ENCODE peak calls at places on chromosomes 11 and 22, in four cellular contexts. D is brain microvascular endothelial cell, H is cardiac fibroblast, J is kidney. O is an unnamed sample.
A peak's percentile ranks its signal among the peaks of the same experiment; 100 is the strongest.

GRCh38 chr11:17477361-17477760 is 716 bp upstream of the ABCC8 start:
- DNase-seq in D (no peak), H (no peak), J (no peak), O (no peak)

GRCh38 chr22:41230399-41230785 is 10.3 kb downstream of the CHADL start:
- DNase-seq in D (no peak), H (no peak), J (no peak), O (no peak)

GRCh38 chr11:35354644-35355043 is 64.7 kb downstream of the SLC1A2 start:
- DNase-seq in D (peak; percentile 72), H (no peak), J (no peak), O (no peak)

GRCh38 chr22:43743131-43743530 is 69.0 kb downstream of the EFCAB6 start:
- DNase-seq in D (no peak), H (no peak), J (no peak), O (no peak)

GRCh38 chr11:46489668-46490560 is 98.3 kb upstream of the CHRM4 start:
- DNase-seq in D (peak; percentile 55), H (peak; percentile 69), J (no peak), O (peak; percentile 83)

GRCh38 chr11:20172721-20173447 is 12.6 kb upstream of the DBX1 start:
- DNase-seq in D (no peak), H (no peak), J (no peak), O (no peak)

GRCh38 chr11:120674537-120674936 is 163.0 kb downstream of the GRIK4 start:
- DNase-seq in D (no peak), H (peak; percentile 60), J (no peak), O (peak; percentile 60)

GRCh38 chr11:129215506-129216245 is 23.6 kb upstream of the ARHGAP32 start:
- DNase-seq in D (no peak), H (no peak), J (no peak), O (no peak)

GRCh38 chr11:66999555-66999954 is 23.4 kb upstream of the SYT12 start:
- DNase-seq in D (no peak), H (no peak), J (no peak), O (no peak)

GRCh38 chr11:16605971-16606783 is 132.3 kb upstream of the C11orf58 start:
- DNase-seq in D (peak; percentile 92), H (peak; percentile 91), J (peak; percentile 92), O (peak; percentile 90)

GRCh38 chr11:5737091-5737490 is 843 bp downstream of the OR56B1 start:
- DNase-seq in D (peak; percentile 69), H (peak; percentile 46), J (no peak), O (peak; percentile 47)

GRCh38 chr11:114172871-114173444 is 113.4 kb downstream of the ZBTB16 start:
- DNase-seq in D (no peak), H (no peak), J (no peak), O (no peak)

GRCh38 chr22:47773635-47774034 is 1011.2 kb downstream of the TBC1D22A start:
- DNase-seq in D (no peak), H (no peak), J (no peak), O (no peak)

GRCh38 chr11:15867886-15868285 is 488.5 kb downstream of the SOX6 start:
- DNase-seq in D (no peak), H (no peak), J (no peak), O (no peak)

GRCh38 chr22:42808516-42808915 is 48.6 kb downstream of the ARFGAP3 start:
- DNase-seq in D (no peak), H (no peak), J (no peak), O (no peak)

GRCh38 chr11:66619080-66619554 is 2.7 kb downstream of the RBM14 start:
- DNase-seq in D (peak; percentile 60), H (peak; percentile 88), J (no peak), O (peak; percentile 85)

GRCh38 chr11:66015094-66015881 is 3.5 kb downstream of the CST6 start:
- DNase-seq in D (no peak), H (peak; percentile 72), J (peak; percentile 81), O (no peak)

GRCh38 chr11:41316726-41317125 is 142.7 kb downstream of the LRRC4C start:
- DNase-seq in D (peak; percentile 49), H (no peak), J (no peak), O (peak; percentile 72)

GRCh38 chr22:41816241-41816640 is 15.8 kb downstream of the CCDC134 start:
- DNase-seq in D (no peak), H (no peak), J (no peak), O (no peak)

GRCh38 chr11:59207988-59208432 is 4.7 kb downstream of the MPEG1 start:
- DNase-seq in D (peak; percentile 83), H (peak; percentile 81), J (no peak), O (peak; percentile 86)

GRCh38 chr11:21988477-21988876 is 204.4 kb upstream of the ANO5 start:
- DNase-seq in D (no peak), H (no peak), J (no peak), O (peak; percentile 1)

GRCh38 chr11:1906623-1907423 is 12.7 kb upstream of the TNNT3 start:
- DNase-seq in D (no peak), H (no peak), J (no peak), O (no peak)

GRCh38 chr11:96145163-96145585 is 197.8 kb downstream of the MAML2 start:
- DNase-seq in D (no peak), H (peak; percentile 54), J (no peak), O (peak; percentile 79)

GRCh38 chr11:35288311-35288710 is 131.0 kb downstream of the SLC1A2 start:
- DNase-seq in D (no peak), H (no peak), J (no peak), O (no peak)

GRCh38 chr11:17915500-17916143 is 97.2 kb downstream of the SERGEF start:
- DNase-seq in D (no peak), H (no peak), J (no peak), O (no peak)

GRCh38 chr11:129119036-129119435 is 73.1 kb downstream of the ARHGAP32 start:
- DNase-seq in D (no peak), H (no peak), J (no peak), O (no peak)

GRCh38 chr11:23674866-23675265 is 814.6 kb upstream of the CCDC179 start:
- DNase-seq in D (no peak), H (no peak), J (no peak), O (no peak)

GRCh38 chr11:14386895-14387480 is 28.0 kb upstream of the RRAS2 start:
- DNase-seq in D (peak; percentile 98), H (peak; percentile 91), J (no peak), O (peak; percentile 95)

GRCh38 chr11:4095509-4096230 is 1.1 kb downstream of the RRM1 start:
- DNase-seq in D (peak; percentile 53), H (peak; percentile 52), J (no peak), O (peak; percentile 73)

GRCh38 chr22:30605449-30606110 is 1.4 kb upstream of the TCN2 start:
- DNase-seq in D (peak; percentile 26), H (peak; percentile 63), J (no peak), O (peak; percentile 72)

GRCh38 chr11:94796863-94797262 is 28.7 kb downstream of the AMOTL1 start:
- DNase-seq in D (no peak), H (no peak), J (no peak), O (no peak)

GRCh38 chr11:118791961-118792578 is 1.1 kb upstream of the DDX6 start:
- DNase-seq in D (peak; percentile 2), H (peak; percentile 11), J (peak; percentile 87), O (peak; percentile 25)

GRCh38 chr11:118792642-118793124 is 1.7 kb upstream of the DDX6 start:
- DNase-seq in D (peak; percentile 89), H (peak; percentile 92), J (no peak), O (peak; percentile 95)

GRCh38 chr11:118790357-118791014 is 478 bp downstream of the DDX6 start:
- DNase-seq in D (peak; percentile 38), H (peak; percentile 66), J (peak; percentile 91), O (peak; percentile 66)

GRCh38 chr11:118791015-118791960 is at the start of gene DDX6:
- DNase-seq in D (peak; percentile 83), H (peak; percentile 93), J (peak; percentile 98), O (peak; percentile 93)

DNA sequence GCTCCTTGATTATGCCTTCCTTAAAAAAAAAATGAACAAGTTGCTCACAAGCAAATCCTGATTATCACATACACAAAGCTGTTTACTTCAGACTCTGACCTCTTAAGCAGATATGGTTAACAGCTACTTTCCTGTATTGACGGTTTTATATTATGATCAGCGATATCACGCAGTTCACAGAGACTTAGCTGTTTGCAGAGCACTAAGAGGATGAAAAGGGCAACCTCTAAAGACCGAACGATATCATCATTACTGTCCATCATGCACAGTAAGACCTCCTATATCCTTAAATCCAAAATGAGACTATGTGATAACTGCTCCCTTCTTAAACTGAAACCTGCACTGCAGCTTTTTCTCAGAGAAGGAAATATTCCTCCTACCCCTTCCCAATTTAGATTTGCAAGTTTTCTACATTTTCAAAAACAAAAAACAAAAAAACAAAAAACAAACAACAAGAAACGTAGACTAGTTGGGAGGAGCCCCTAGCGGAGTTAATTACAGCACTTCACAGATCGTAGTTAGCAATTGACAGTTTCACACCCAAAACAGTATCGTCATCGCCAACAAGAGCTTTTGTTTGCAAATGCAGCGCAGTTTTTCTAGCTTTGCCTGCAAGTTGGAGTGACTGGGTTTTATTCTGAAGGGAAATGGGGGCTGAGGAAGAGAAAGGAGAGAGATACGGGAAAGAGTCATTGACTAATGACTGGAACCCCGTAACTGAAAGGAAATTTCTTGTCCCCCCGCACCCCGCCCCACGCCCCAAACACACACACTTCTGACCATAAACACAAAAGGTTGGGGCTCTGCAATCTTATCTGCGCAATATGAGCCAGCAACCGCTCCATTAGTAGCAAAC is 1.2 kb downstream of the DDX6 start:
- DNase-seq in D (peak; percentile 1), H (peak; percentile 31), J (no peak), O (peak; percentile 46)
- TF ChIP-seq CTCF in D (no peak), H (no peak), J (no peak), O (no peak)

DNA sequence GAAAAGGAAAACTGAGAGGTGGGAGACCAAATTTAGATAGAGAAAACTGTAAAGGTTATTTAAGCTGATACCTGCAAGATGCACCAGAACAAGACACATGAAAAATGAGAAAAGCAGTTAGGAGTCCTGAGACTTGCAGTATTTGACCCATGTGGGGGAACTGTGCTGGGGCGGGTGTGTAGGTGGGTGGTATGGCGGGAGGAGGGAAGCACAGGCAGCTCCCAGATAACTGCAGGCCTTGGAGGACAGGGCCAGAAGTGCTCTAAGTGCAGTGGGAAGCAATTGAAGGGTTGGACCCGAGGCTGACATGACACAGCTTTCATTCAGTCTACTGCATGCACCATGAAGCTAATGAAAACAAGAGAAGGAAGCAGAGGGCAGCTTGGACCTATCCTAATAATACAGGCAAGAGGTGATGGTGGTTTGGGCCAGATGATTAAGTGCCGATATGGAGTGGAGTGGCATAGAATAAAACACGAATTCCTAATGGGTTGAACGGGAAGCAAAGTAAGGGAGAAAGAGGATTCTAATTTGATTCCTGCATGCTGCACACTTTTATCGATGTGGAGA is 48.0 kb upstream of the ANO3 start:
- DNase-seq in D (no peak), H (no peak), J (no peak), O (no peak)
- H3K4me3 ChIP-seq in D (no peak overlapping the region), H (no peak overlapping the region), J (peak overlapping the region; percentile 75), O (peak overlapping the region; percentile 57)

DNA sequence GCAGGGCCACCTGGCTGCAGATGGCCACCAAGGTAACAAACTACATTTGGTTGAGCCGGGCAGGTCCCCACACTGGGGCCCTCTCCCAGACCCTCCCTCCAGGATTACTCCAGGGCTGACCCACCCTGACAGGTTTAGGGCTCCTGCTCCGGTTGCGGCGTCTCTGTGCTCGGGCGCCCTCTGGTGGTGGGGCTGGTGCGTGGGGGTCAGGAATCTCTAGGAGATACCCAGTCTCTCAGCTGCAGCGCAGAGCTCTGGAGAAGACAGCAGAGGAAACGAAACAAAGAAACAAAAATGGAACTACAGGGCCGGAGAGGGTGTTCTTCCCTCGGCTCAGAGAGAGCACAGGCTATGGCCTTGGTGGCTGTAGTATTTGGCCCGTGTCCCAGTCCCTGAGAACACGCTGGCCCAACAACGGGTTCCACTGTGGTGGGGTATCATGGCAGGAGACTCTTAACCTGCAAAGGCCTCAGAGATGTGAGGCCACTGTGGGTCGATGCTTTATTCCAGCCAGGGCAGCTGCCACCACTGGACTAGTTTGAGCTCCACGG is 2.4 kb downstream of the C11orf96 start:
- DNase-seq in D (peak; percentile 61), H (peak; percentile 52), J (peak; percentile 87), O (peak; percentile 70)
- TF ChIP-seq CTCF in D (peak; percentile 89), H (peak; percentile 86), J (peak; percentile 49), O (peak; percentile 87)

GRCh38 chr11:69645801-69646492 is 5.0 kb downstream of the CCND1 start:
- DNase-seq in D (no peak), H (no peak), J (peak; percentile 60), O (no peak)
- H3K4me3 ChIP-seq in D (no peak overlapping the region), H (no peak overlapping the region), J (no peak overlapping the region), O (no peak overlapping the region)

O was measured in choroid plexus epithelial cell.